ENCODE peak calls at places on chromosomes 4 and X, in nine cellular contexts. C, F, N, X, H, W, G, V and U are unnamed samples.

GRCh38 chr4:174490356-174490969 is 31.8 kb downstream of the HPGD start:
- DNase-seq in W (no peak), X (no peak), C (peak), V (no peak), F (peak), N (no peak), H (no peak), G (no peak), U (peak)

GRCh38 chr4:20251061-20251795 is 477 bp upstream of the SLIT2 start:
- DNase-seq in W (no peak), V (no peak), C (peak), G (no peak), H (no peak), F (peak), X (no peak), N (no peak), U (no peak)

GRCh38 chr4:189048119-189048518 is 892.6 kb upstream of the FRG1 start:
- DNase-seq in V (no peak), X (no peak), G (no peak), H (no peak), F (no peak), N (no peak), C (no peak), W (no peak), U (no peak)

GRCh38 chr4:8393593-8394038 is 46.9 kb downstream of the ACOX3 start:
- DNase-seq in C (peak), V (no peak), G (no peak), X (peak), H (peak), F (peak), N (no peak), W (peak), U (peak)

GRCh38 chr4:139042981-139043460 is 27.4 kb downstream of the NOCT start:
- DNase-seq in F (no peak), W (no peak), C (no peak), N (no peak), X (no peak), H (no peak), G (no peak), V (no peak), U (no peak)

GRCh38 chr4:176896211-176896610 is 103.5 kb upstream of the VEGFC start:
- DNase-seq in C (no peak), F (no peak), N (no peak), W (no peak), V (no peak), G (no peak), H (no peak), X (no peak), U (peak)

GRCh38 chr4:7539659-7540058 is 104.9 kb upstream of the PSAPL1 start:
- DNase-seq in C (no peak), F (no peak), X (peak), H (no peak), V (no peak), N (peak), W (peak), G (no peak), U (peak)

GRCh38 chrX:138481649-138482048 is 229.9 kb downstream of the FGF13 start:
- DNase-seq in G (no peak), F (no peak), W (no peak), V (no peak), C (no peak), X (no peak), N (no peak), H (no peak), U (no peak)

GRCh38 chrX:98028691-98029090 is 1145.0 kb downstream of the RPA4 start:
- DNase-seq in H (no peak), C (no peak), N (no peak), W (no peak), F (no peak), G (no peak), X (no peak), V (no peak), U (no peak)

GRCh38 chrX:119482041-119482440 is 13.8 kb downstream of the SLC25A5 start:
- DNase-seq in C (no peak), X (no peak), N (no peak), V (no peak), G (no peak), W (no peak), H (no peak), F (no peak), U (no peak)
- H3K4me3 ChIP-seq in C (peak), X (peak), N (peak), V (peak), G (no peak), W (no peak), H (peak), F (peak), U (peak)

GRCh38 chr4:79584352-79584751 is 176.3 kb upstream of the GK2 start:
- DNase-seq in G (no peak), X (no peak), V (no peak), C (no peak), H (no peak), F (no peak), N (no peak), W (no peak), U (no peak)

GRCh38 chr4:79585330-79585729 is 177.3 kb upstream of the GK2 start:
- DNase-seq in H (no peak), X (no peak), F (no peak), N (no peak), G (no peak), V (no peak), W (no peak), C (no peak), U (no peak)

GRCh38 chr4:79588679-79589078 is 180.7 kb upstream of the GK2 start:
- DNase-seq in X (no peak), H (no peak), G (no peak), W (no peak), N (no peak), F (no peak), V (no peak), C (no peak), U (peak)

GRCh38 chr4:79585834-79586233 is 177.8 kb upstream of the GK2 start:
- DNase-seq in H (no peak), X (no peak), G (no peak), V (no peak), F (no peak), W (no peak), N (no peak), C (no peak), U (no peak)

DNA sequence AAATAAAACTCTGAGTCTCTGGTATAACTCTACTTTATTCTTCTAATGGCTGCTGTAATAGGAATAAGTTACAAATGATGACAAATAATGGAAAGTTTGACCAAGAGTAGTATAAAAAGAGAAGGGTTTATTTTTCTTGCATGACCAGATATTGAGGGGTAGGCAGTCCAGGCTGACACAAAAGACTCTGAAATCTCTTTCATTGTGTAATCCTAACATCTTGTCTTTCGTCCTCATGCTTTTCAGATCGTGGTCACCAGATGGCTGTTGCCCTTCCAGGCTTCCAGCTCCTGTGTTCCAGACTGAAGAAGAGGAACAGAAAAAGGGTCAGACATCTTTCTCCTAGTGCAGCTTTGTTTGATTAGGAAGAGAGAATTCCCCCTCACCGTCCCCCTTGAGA is 176.9 kb upstream of the GK2 start:
- DNase-seq in F (no peak), C (no peak), G (no peak), X (no peak), N (no peak), W (no peak), H (no peak), V (no peak), U (no peak)
- TF ChIP-seq CTCF in F (no peak), C (no peak), G (no peak), X (no peak), N (no peak), W (no peak), H (no peak), V (no peak), U (no peak)

GRCh38 chrX:150694738-150695410 is 1.7 kb downstream of the MTMR1 start:
- DNase-seq in X (no peak), G (no peak), N (peak), C (no peak), F (no peak), V (no peak), W (no peak), H (no peak), U (no peak)
- H3K4me3 ChIP-seq in X (no peak), G (no peak), N (no peak), C (no peak), F (no peak), V (peak), W (no peak), H (peak), U (no peak)

DNA sequence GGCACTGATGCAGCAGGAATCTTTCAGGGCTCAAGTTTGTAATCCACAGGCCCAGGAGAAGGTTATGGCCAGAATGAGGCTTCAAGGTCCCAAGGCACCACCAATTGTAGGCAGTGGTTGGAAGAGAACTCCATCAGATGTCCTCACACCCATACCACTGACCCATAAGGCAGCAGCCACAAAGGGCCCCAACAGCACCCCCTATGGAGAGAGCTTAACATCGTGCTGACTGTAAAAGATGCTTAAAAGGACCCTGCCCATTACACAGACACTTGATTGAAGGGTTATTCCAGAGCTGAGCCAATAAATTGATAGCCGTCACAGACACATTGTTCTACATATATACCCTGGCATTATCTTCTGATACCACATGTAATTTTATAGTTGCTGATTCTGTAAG is 113.7 kb downstream of the SOWAHB start:
- DNase-seq in W (no peak), X (no peak), C (no peak), F (no peak), G (no peak), N (no peak), H (no peak), V (no peak), U (peak)
- TF ChIP-seq CTCF in W (no peak), X (peak), C (peak), F (peak), G (no peak), N (no peak), H (peak), V (no peak), U (peak)

DNA sequence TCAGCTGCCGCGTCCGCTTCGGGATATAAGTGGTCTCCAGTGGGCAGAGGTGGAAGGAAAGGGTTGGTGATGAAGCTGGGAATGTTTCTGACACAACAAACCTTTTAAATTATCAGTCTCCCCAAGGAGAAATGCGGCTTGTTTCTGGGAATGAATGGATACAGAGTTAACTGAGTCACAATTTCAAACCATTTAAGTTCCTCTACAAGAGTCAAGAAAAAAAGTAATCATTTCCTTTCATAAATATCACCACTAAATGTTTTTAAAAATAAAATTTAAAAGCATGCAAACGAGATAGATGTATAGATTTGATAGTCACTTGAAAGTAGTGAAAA is 1.4 kb downstream of the GASK1B start:
- DNase-seq in H (no peak), V (no peak), N (no peak), W (no peak), G (no peak), C (no peak), F (peak), X (no peak), U (no peak)
- H3K4me3 ChIP-seq in H (peak), V (peak), N (no peak), W (peak), G (peak), C (peak), F (peak), X (no peak), U (peak)